ENCODE peak calls at places on chromosomes 4 and X, in eight cellular contexts. One of them, this sample, is unnamed.

GRCh38 chr4:35175894-35176293 is 1068.4 kb downstream of the ARAP2 start:
- DNase-seq in colonic mucosa: no peak
- DNase-seq in H4: no peak
- DNase-seq in NK-92 treated with Interleukin-12 subunit alpha and Interleukin-12 subunit beta, amount 100 ng/mL, for 24 hours: no peak
- DNase-seq in midbrain: no peak
- DNase-seq in GM04503: no peak
- DNase-seq in lung microvascular endothelial cell: no peak
- DNase-seq in glutamatergic neuron: no peak
- DNase-seq in this sample: no peak

GRCh38 chr4:5958199-5958735 is 60.0 kb downstream of the C4orf50 start:
- DNase-seq in colonic mucosa: no peak
- DNase-seq in H4: no peak
- DNase-seq in NK-92 treated with Interleukin-12 subunit alpha and Interleukin-12 subunit beta, amount 100 ng/mL, for 24 hours: no peak
- DNase-seq in midbrain: no peak
- DNase-seq in GM04503: no peak
- DNase-seq in lung microvascular endothelial cell: no peak
- DNase-seq in glutamatergic neuron: no peak
- DNase-seq in this sample: no peak

GRCh38 chrX:103831342-103831802 is 685 bp downstream of the RAB9B start:
- DNase-seq in colonic mucosa: no peak
- DNase-seq in H4: no peak
- DNase-seq in NK-92 treated with Interleukin-12 subunit alpha and Interleukin-12 subunit beta, amount 100 ng/mL, for 24 hours: no peak
- DNase-seq in midbrain: no peak
- DNase-seq in GM04503: no peak
- DNase-seq in lung microvascular endothelial cell: no peak
- DNase-seq in glutamatergic neuron: no peak
- DNase-seq in this sample: no peak

GRCh38 chr4:2800691-2801596 is 8.1 kb downstream of the SH3BP2 start:
- DNase-seq in colonic mucosa: peak
- DNase-seq in H4: peak
- DNase-seq in NK-92 treated with Interleukin-12 subunit alpha and Interleukin-12 subunit beta, amount 100 ng/mL, for 24 hours: no peak
- DNase-seq in midbrain: peak
- DNase-seq in GM04503: no peak
- DNase-seq in lung microvascular endothelial cell: no peak
- DNase-seq in glutamatergic neuron: peak
- DNase-seq in this sample: no peak

GRCh38 chr4:184066584-184067300 is 150.9 kb downstream of the ENPP6 start:
- DNase-seq in colonic mucosa: peak
- DNase-seq in H4: peak
- DNase-seq in NK-92 treated with Interleukin-12 subunit alpha and Interleukin-12 subunit beta, amount 100 ng/mL, for 24 hours: no peak
- DNase-seq in midbrain: no peak
- DNase-seq in GM04503: no peak
- DNase-seq in lung microvascular endothelial cell: no peak
- DNase-seq in glutamatergic neuron: no peak
- DNase-seq in this sample: no peak

GRCh38 chr4:119099227-119099910 is 36.3 kb upstream of the MYOZ2 start:
- DNase-seq in colonic mucosa: no peak
- DNase-seq in H4: no peak
- DNase-seq in NK-92 treated with Interleukin-12 subunit alpha and Interleukin-12 subunit beta, amount 100 ng/mL, for 24 hours: no peak
- DNase-seq in midbrain: no peak
- DNase-seq in GM04503: peak
- DNase-seq in lung microvascular endothelial cell: no peak
- DNase-seq in glutamatergic neuron: no peak
- DNase-seq in this sample: no peak

GRCh38 chr4:151166662-151167061 is 67.2 kb downstream of the RPS3A start:
- DNase-seq in colonic mucosa: no peak
- DNase-seq in H4: no peak
- DNase-seq in NK-92 treated with Interleukin-12 subunit alpha and Interleukin-12 subunit beta, amount 100 ng/mL, for 24 hours: no peak
- DNase-seq in midbrain: no peak
- DNase-seq in GM04503: no peak
- DNase-seq in lung microvascular endothelial cell: no peak
- DNase-seq in glutamatergic neuron: no peak
- DNase-seq in this sample: no peak

GRCh38 chrX:40201486-40201885 is 103.7 kb upstream of the BCOR start:
- DNase-seq in colonic mucosa: no peak
- DNase-seq in H4: no peak
- DNase-seq in NK-92 treated with Interleukin-12 subunit alpha and Interleukin-12 subunit beta, amount 100 ng/mL, for 24 hours: no peak
- DNase-seq in midbrain: no peak
- DNase-seq in GM04503: no peak
- DNase-seq in lung microvascular endothelial cell: no peak
- DNase-seq in glutamatergic neuron: no peak
- DNase-seq in this sample: no peak

GRCh38 chr4:175282407-175282806 is 364.2 kb downstream of the ADAM29 start:
- DNase-seq in colonic mucosa: no peak
- DNase-seq in H4: no peak
- DNase-seq in NK-92 treated with Interleukin-12 subunit alpha and Interleukin-12 subunit beta, amount 100 ng/mL, for 24 hours: no peak
- DNase-seq in midbrain: no peak
- DNase-seq in GM04503: no peak
- DNase-seq in lung microvascular endothelial cell: no peak
- DNase-seq in glutamatergic neuron: no peak
- DNase-seq in this sample: no peak